ENCODE peak calls at places on chromosomes 16 and 17, in nine cellular contexts. One of them, this sample, is unnamed.

GRCh38 chr17:82198092-82198491 is 14.6 kb downstream of the CCDC57 start:
- DNase-seq in SHP77 treated with DMSO at 0.1 percent for 48 hours: no peak
- DNase-seq in neural progenitor cell: no peak
- DNase-seq in mucosa of descending colon: no peak
- DNase-seq in NCI-H1436 treated with DMSO at 0.1 percent for 48 hours: no peak
- DNase-seq in stimulated activated CD4-positive, alpha-beta T cell treated with anti-CD3 and anti-CD28 coated beads, Interleukin-4, amount 100 ng/mL, for 24 hours: no peak
- DNase-seq in germinal center: no peak
- DNase-seq in activated CD8-positive, alpha-beta memory T cell treated with anti-CD3 and anti-CD28 coated beads for 4 hours: no peak
- DNase-seq in ureter: no peak
- DNase-seq in this sample: no peak

GRCh38 chr17:39946551-39947330 is 16.1 kb upstream of the GSDMA start:
- DNase-seq in SHP77 treated with DMSO at 0.1 percent for 48 hours: no peak
- DNase-seq in neural progenitor cell: no peak
- DNase-seq in mucosa of descending colon: no peak
- DNase-seq in NCI-H1436 treated with DMSO at 0.1 percent for 48 hours: no peak
- DNase-seq in stimulated activated CD4-positive, alpha-beta T cell treated with anti-CD3 and anti-CD28 coated beads, Interleukin-4, amount 100 ng/mL, for 24 hours: no peak
- DNase-seq in germinal center: no peak
- DNase-seq in activated CD8-positive, alpha-beta memory T cell treated with anti-CD3 and anti-CD28 coated beads for 4 hours: no peak
- DNase-seq in ureter: no peak
- DNase-seq in this sample: no peak

GRCh38 chr16:19166500-19166899 is 1.5 kb upstream of the SYT17 start:
- DNase-seq in SHP77 treated with DMSO at 0.1 percent for 48 hours: no peak
- DNase-seq in neural progenitor cell: no peak
- DNase-seq in mucosa of descending colon: no peak
- DNase-seq in NCI-H1436 treated with DMSO at 0.1 percent for 48 hours: peak; percentile 55
- DNase-seq in stimulated activated CD4-positive, alpha-beta T cell treated with anti-CD3 and anti-CD28 coated beads, Interleukin-4, amount 100 ng/mL, for 24 hours: no peak
- DNase-seq in germinal center: no peak
- DNase-seq in activated CD8-positive, alpha-beta memory T cell treated with anti-CD3 and anti-CD28 coated beads for 4 hours: no peak
- DNase-seq in ureter: no peak
- DNase-seq in this sample: no peak

GRCh38 chr16:3356118-3356517 is 429 bp downstream of the OR2C1 start:
- DNase-seq in SHP77 treated with DMSO at 0.1 percent for 48 hours: no peak
- DNase-seq in neural progenitor cell: no peak
- DNase-seq in mucosa of descending colon: no peak
- DNase-seq in NCI-H1436 treated with DMSO at 0.1 percent for 48 hours: no peak
- DNase-seq in stimulated activated CD4-positive, alpha-beta T cell treated with anti-CD3 and anti-CD28 coated beads, Interleukin-4, amount 100 ng/mL, for 24 hours: no peak
- DNase-seq in germinal center: no peak
- DNase-seq in activated CD8-positive, alpha-beta memory T cell treated with anti-CD3 and anti-CD28 coated beads for 4 hours: no peak
- DNase-seq in ureter: no peak
- DNase-seq in this sample: no peak

GRCh38 chr17:56824503-56824902 is 9.2 kb downstream of the C17orf67 start:
- DNase-seq in SHP77 treated with DMSO at 0.1 percent for 48 hours: no peak
- DNase-seq in neural progenitor cell: no peak
- DNase-seq in mucosa of descending colon: no peak
- DNase-seq in NCI-H1436 treated with DMSO at 0.1 percent for 48 hours: no peak
- DNase-seq in stimulated activated CD4-positive, alpha-beta T cell treated with anti-CD3 and anti-CD28 coated beads, Interleukin-4, amount 100 ng/mL, for 24 hours: no peak
- DNase-seq in germinal center: no peak
- DNase-seq in activated CD8-positive, alpha-beta memory T cell treated with anti-CD3 and anti-CD28 coated beads for 4 hours: no peak
- DNase-seq in ureter: no peak
- DNase-seq in this sample: no peak

GRCh38 chr16:67666538-67667433 is at the start of the genes C16orf86 and ENKD1:
- DNase-seq in SHP77 treated with DMSO at 0.1 percent for 48 hours: peak; percentile 31
- DNase-seq in neural progenitor cell: peak; percentile 96
- DNase-seq in mucosa of descending colon: peak; percentile 87
- DNase-seq in NCI-H1436 treated with DMSO at 0.1 percent for 48 hours: no peak
- DNase-seq in stimulated activated CD4-positive, alpha-beta T cell treated with anti-CD3 and anti-CD28 coated beads, Interleukin-4, amount 100 ng/mL, for 24 hours: peak; percentile 81
- DNase-seq in germinal center: peak; percentile 94
- DNase-seq in activated CD8-positive, alpha-beta memory T cell treated with anti-CD3 and anti-CD28 coated beads for 4 hours: peak; percentile 60
- DNase-seq in ureter: peak; percentile 84
- DNase-seq in this sample: peak; percentile 76

GRCh38 chr17:83064021-83064731 is 15.2 kb upstream of the METRNL start:
- DNase-seq in SHP77 treated with DMSO at 0.1 percent for 48 hours: no peak
- DNase-seq in neural progenitor cell: no peak
- DNase-seq in mucosa of descending colon: peak; percentile 23
- DNase-seq in NCI-H1436 treated with DMSO at 0.1 percent for 48 hours: no peak
- DNase-seq in stimulated activated CD4-positive, alpha-beta T cell treated with anti-CD3 and anti-CD28 coated beads, Interleukin-4, amount 100 ng/mL, for 24 hours: no peak
- DNase-seq in germinal center: no peak
- DNase-seq in activated CD8-positive, alpha-beta memory T cell treated with anti-CD3 and anti-CD28 coated beads for 4 hours: no peak
- DNase-seq in ureter: peak; percentile 41
- DNase-seq in this sample: no peak

GRCh38 chr17:72590882-72591499 is 470.2 kb downstream of the SOX9 start:
- DNase-seq in SHP77 treated with DMSO at 0.1 percent for 48 hours: no peak
- DNase-seq in neural progenitor cell: no peak
- DNase-seq in mucosa of descending colon: peak; percentile 45
- DNase-seq in NCI-H1436 treated with DMSO at 0.1 percent for 48 hours: no peak
- DNase-seq in stimulated activated CD4-positive, alpha-beta T cell treated with anti-CD3 and anti-CD28 coated beads, Interleukin-4, amount 100 ng/mL, for 24 hours: no peak
- DNase-seq in germinal center: no peak
- DNase-seq in activated CD8-positive, alpha-beta memory T cell treated with anti-CD3 and anti-CD28 coated beads for 4 hours: no peak
- DNase-seq in ureter: no peak
- DNase-seq in this sample: no peak

GRCh38 chr17:57861737-57862409 is 12.0 kb upstream of the MRPS23 start:
- DNase-seq in SHP77 treated with DMSO at 0.1 percent for 48 hours: no peak
- DNase-seq in neural progenitor cell: peak; percentile 68
- DNase-seq in mucosa of descending colon: peak; percentile 78
- DNase-seq in NCI-H1436 treated with DMSO at 0.1 percent for 48 hours: no peak
- DNase-seq in stimulated activated CD4-positive, alpha-beta T cell treated with anti-CD3 and anti-CD28 coated beads, Interleukin-4, amount 100 ng/mL, for 24 hours: no peak
- DNase-seq in germinal center: no peak
- DNase-seq in activated CD8-positive, alpha-beta memory T cell treated with anti-CD3 and anti-CD28 coated beads for 4 hours: no peak
- DNase-seq in ureter: peak; percentile 78
- DNase-seq in this sample: no peak

GRCh38 chr16:814974-815373 is 14.4 kb upstream of the GNG13 start:
- DNase-seq in SHP77 treated with DMSO at 0.1 percent for 48 hours: no peak
- DNase-seq in neural progenitor cell: no peak
- DNase-seq in mucosa of descending colon: no peak
- DNase-seq in NCI-H1436 treated with DMSO at 0.1 percent for 48 hours: no peak
- DNase-seq in stimulated activated CD4-positive, alpha-beta T cell treated with anti-CD3 and anti-CD28 coated beads, Interleukin-4, amount 100 ng/mL, for 24 hours: no peak
- DNase-seq in germinal center: no peak
- DNase-seq in activated CD8-positive, alpha-beta memory T cell treated with anti-CD3 and anti-CD28 coated beads for 4 hours: no peak
- DNase-seq in ureter: no peak
- DNase-seq in this sample: no peak

GRCh38 chr17:55330344-55330933 is 65.7 kb downstream of the HLF start:
- DNase-seq in SHP77 treated with DMSO at 0.1 percent for 48 hours: no peak
- DNase-seq in neural progenitor cell: no peak
- DNase-seq in mucosa of descending colon: no peak
- DNase-seq in NCI-H1436 treated with DMSO at 0.1 percent for 48 hours: no peak
- DNase-seq in stimulated activated CD4-positive, alpha-beta T cell treated with anti-CD3 and anti-CD28 coated beads, Interleukin-4, amount 100 ng/mL, for 24 hours: no peak
- DNase-seq in germinal center: no peak
- DNase-seq in activated CD8-positive, alpha-beta memory T cell treated with anti-CD3 and anti-CD28 coated beads for 4 hours: no peak
- DNase-seq in ureter: no peak
- DNase-seq in this sample: no peak

GRCh38 chr17:14942511-14943185 is 322.5 kb downstream of the PMP22 start:
- DNase-seq in SHP77 treated with DMSO at 0.1 percent for 48 hours: no peak
- DNase-seq in neural progenitor cell: no peak
- DNase-seq in mucosa of descending colon: no peak
- DNase-seq in NCI-H1436 treated with DMSO at 0.1 percent for 48 hours: no peak
- DNase-seq in stimulated activated CD4-positive, alpha-beta T cell treated with anti-CD3 and anti-CD28 coated beads, Interleukin-4, amount 100 ng/mL, for 24 hours: no peak
- DNase-seq in germinal center: no peak
- DNase-seq in activated CD8-positive, alpha-beta memory T cell treated with anti-CD3 and anti-CD28 coated beads for 4 hours: no peak
- DNase-seq in ureter: no peak
- DNase-seq in this sample: no peak

GRCh38 chr16:78749745-78750268 is 650.4 kb downstream of the WWOX start:
- DNase-seq in SHP77 treated with DMSO at 0.1 percent for 48 hours: no peak
- DNase-seq in neural progenitor cell: no peak
- DNase-seq in mucosa of descending colon: no peak
- DNase-seq in NCI-H1436 treated with DMSO at 0.1 percent for 48 hours: no peak
- DNase-seq in stimulated activated CD4-positive, alpha-beta T cell treated with anti-CD3 and anti-CD28 coated beads, Interleukin-4, amount 100 ng/mL, for 24 hours: no peak
- DNase-seq in germinal center: no peak
- DNase-seq in activated CD8-positive, alpha-beta memory T cell treated with anti-CD3 and anti-CD28 coated beads for 4 hours: no peak
- DNase-seq in ureter: no peak
- DNase-seq in this sample: no peak

GRCh38 chr17:38451840-38452529 is 23.7 kb downstream of the ARHGAP23 start:
- DNase-seq in SHP77 treated with DMSO at 0.1 percent for 48 hours: no peak
- DNase-seq in neural progenitor cell: peak; percentile 65
- DNase-seq in mucosa of descending colon: peak; percentile 46
- DNase-seq in NCI-H1436 treated with DMSO at 0.1 percent for 48 hours: no peak
- DNase-seq in stimulated activated CD4-positive, alpha-beta T cell treated with anti-CD3 and anti-CD28 coated beads, Interleukin-4, amount 100 ng/mL, for 24 hours: no peak
- DNase-seq in germinal center: no peak
- DNase-seq in activated CD8-positive, alpha-beta memory T cell treated with anti-CD3 and anti-CD28 coated beads for 4 hours: no peak
- DNase-seq in ureter: peak; percentile 83
- DNase-seq in this sample: no peak